ENCODE peak calls at places on chromosomes 4 and X, in five cellular contexts. One of them, this sample, is unnamed.

GRCh38 chr4:75030649-75031235 is 97.8 kb downstream of the PARM1 start:
- DNase-seq in stimulated activated CD8-positive, alpha-beta memory T cell treated with anti-CD3 and anti-CD28 coated beads, Interleukin-15, amount 100 ng/mL, for 4 hours: no peak
- DNase-seq in fibroblast of gingiva: no peak
- DNase-seq in GM19239: no peak
- DNase-seq in effector memory CD8-positive, alpha-beta T cell: no peak
- DNase-seq in this sample: no peak

GRCh38 chr4:176044589-176044951 is 21.1 kb upstream of the WDR17 start:
- DNase-seq in effector memory CD8-positive, alpha-beta T cell: no peak
- DNase-seq in stimulated activated CD8-positive, alpha-beta memory T cell treated with anti-CD3 and anti-CD28 coated beads, Interleukin-15, amount 100 ng/mL, for 4 hours: no peak
- DNase-seq in fibroblast of gingiva: peak; percentile 52
- DNase-seq in GM19239: no peak
- DNase-seq in this sample: no peak

GRCh38 chr4:159204566-159204965 is 101.7 kb downstream of the RAPGEF2 start:
- DNase-seq in stimulated activated CD8-positive, alpha-beta memory T cell treated with anti-CD3 and anti-CD28 coated beads, Interleukin-15, amount 100 ng/mL, for 4 hours: no peak
- DNase-seq in fibroblast of gingiva: no peak
- DNase-seq in GM19239: no peak
- DNase-seq in effector memory CD8-positive, alpha-beta T cell: no peak
- DNase-seq in this sample: no peak

GRCh38 chr4:80529021-80529420 is 193.5 kb downstream of the CFAP299 start:
- DNase-seq in effector memory CD8-positive, alpha-beta T cell: no peak
- DNase-seq in stimulated activated CD8-positive, alpha-beta memory T cell treated with anti-CD3 and anti-CD28 coated beads, Interleukin-15, amount 100 ng/mL, for 4 hours: no peak
- DNase-seq in fibroblast of gingiva: peak; percentile 7
- DNase-seq in GM19239: no peak
- DNase-seq in this sample: no peak

GRCh38 chrX:2395261-2395850 is 105.4 kb downstream of the DHRSX start:
- DNase-seq in stimulated activated CD8-positive, alpha-beta memory T cell treated with anti-CD3 and anti-CD28 coated beads, Interleukin-15, amount 100 ng/mL, for 4 hours: no peak
- DNase-seq in fibroblast of gingiva: no peak
- DNase-seq in GM19239: no peak
- DNase-seq in effector memory CD8-positive, alpha-beta T cell: no peak
- DNase-seq in this sample: no peak

GRCh38 chrX:113950081-113950678 is 633.7 kb upstream of the HTR2C start:
- DNase-seq in stimulated activated CD8-positive, alpha-beta memory T cell treated with anti-CD3 and anti-CD28 coated beads, Interleukin-15, amount 100 ng/mL, for 4 hours: no peak
- DNase-seq in effector memory CD8-positive, alpha-beta T cell: no peak
- DNase-seq in GM19239: no peak
- DNase-seq in fibroblast of gingiva: no peak
- DNase-seq in this sample: no peak

GRCh38 chr4:170675568-170676262 is 586.0 kb upstream of the AADAT start:
- DNase-seq in fibroblast of gingiva: no peak
- DNase-seq in stimulated activated CD8-positive, alpha-beta memory T cell treated with anti-CD3 and anti-CD28 coated beads, Interleukin-15, amount 100 ng/mL, for 4 hours: no peak
- DNase-seq in GM19239: no peak
- DNase-seq in effector memory CD8-positive, alpha-beta T cell: no peak
- DNase-seq in this sample: no peak

GRCh38 chrX:21926116-21926515 is 14.4 kb upstream of the SMS start:
- DNase-seq in fibroblast of gingiva: no peak
- DNase-seq in GM19239: no peak
- DNase-seq in effector memory CD8-positive, alpha-beta T cell: no peak
- DNase-seq in stimulated activated CD8-positive, alpha-beta memory T cell treated with anti-CD3 and anti-CD28 coated beads, Interleukin-15, amount 100 ng/mL, for 4 hours: no peak
- DNase-seq in this sample: no peak

GRCh38 chrX:68455151-68455510 is 21.8 kb upstream of the OPHN1 start:
- DNase-seq in effector memory CD8-positive, alpha-beta T cell: no peak
- DNase-seq in stimulated activated CD8-positive, alpha-beta memory T cell treated with anti-CD3 and anti-CD28 coated beads, Interleukin-15, amount 100 ng/mL, for 4 hours: no peak
- DNase-seq in GM19239: no peak
- DNase-seq in fibroblast of gingiva: no peak
- DNase-seq in this sample: peak; percentile 37

GRCh38 chrX:109886122-109886761 is 116.7 kb upstream of the TMEM164 start:
- DNase-seq in stimulated activated CD8-positive, alpha-beta memory T cell treated with anti-CD3 and anti-CD28 coated beads, Interleukin-15, amount 100 ng/mL, for 4 hours: no peak
- DNase-seq in GM19239: peak; percentile 23
- DNase-seq in fibroblast of gingiva: peak; percentile 17
- DNase-seq in effector memory CD8-positive, alpha-beta T cell: peak; percentile 2
- DNase-seq in this sample: no peak

GRCh38 chrX:104315555-104315954 is 60.8 kb upstream of the ESX1 start:
- DNase-seq in stimulated activated CD8-positive, alpha-beta memory T cell treated with anti-CD3 and anti-CD28 coated beads, Interleukin-15, amount 100 ng/mL, for 4 hours: no peak
- DNase-seq in effector memory CD8-positive, alpha-beta T cell: no peak
- DNase-seq in GM19239: no peak
- DNase-seq in fibroblast of gingiva: peak; percentile 9
- DNase-seq in this sample: no peak

This sample was measured in T47D.